ENCODE peak calls at places on chromosomes 1 and 21, in seven cellular contexts. W is MM.1S, G is neural progenitor cell, B is A549, P is stomach, J is coronary artery, M is ovary. U is an unnamed sample.

GRCh38 chr1:159994896-159995295 is 36.9 kb downstream of the PIGM start:
- DNase-seq in W (no peak), B (no peak), J (no peak), M (no peak), G (no peak), P (no peak), U (no peak)

GRCh38 chr1:89959070-89959654 is 35.7 kb upstream of the ZNF326 start:
- DNase-seq in G (no peak), W (no peak), M (no peak), J (no peak), B (no peak), P (no peak), U (no peak)

GRCh38 chr1:7680791-7681165 is 90.3 kb upstream of the VAMP3 start:
- DNase-seq in M (no peak), W (no peak), B (no peak), P (no peak), G (peak), J (no peak), U (no peak)

GRCh38 chr1:107132195-107132594 is 8.6 kb upstream of the NTNG1 start:
- DNase-seq in P (no peak), M (no peak), W (peak), B (no peak), J (no peak), G (no peak), U (no peak)

GRCh38 chr21:34726627-34727337 is 58.0 kb downstream of the CLIC6 start:
- DNase-seq in J (no peak), W (no peak), G (no peak), P (no peak), M (no peak), B (no peak), U (no peak)

GRCh38 chr1:162899422-162900168 is 38.6 kb upstream of the CCDC190 start:
- DNase-seq in P (no peak), W (no peak), J (no peak), M (no peak), B (no peak), G (no peak), U (no peak)

GRCh38 chr1:26664802-26665201 is 31.0 kb upstream of the ARID1A start:
- DNase-seq in M (no peak), J (no peak), G (no peak), P (no peak), W (no peak), B (no peak), U (no peak)

GRCh38 chr1:228478912-228479665 is 8.1 kb upstream of the RNF187 start:
- DNase-seq in G (peak), J (no peak), P (no peak), W (peak), M (no peak), B (no peak), U (no peak)

GRCh38 chr1:29810121-29811120 is 574.1 kb downstream of the PTPRU start:
- DNase-seq in G (no peak), M (no peak), W (no peak), B (no peak), J (peak), P (peak), U (no peak)

GRCh38 chr1:81237531-81238528 is 562.9 kb upstream of the ADGRL2 start:
- DNase-seq in J (no peak), P (no peak), G (peak), M (no peak), W (peak), B (no peak), U (no peak)
- H3K4me3 ChIP-seq in J (peak), P (peak), G (peak), M (peak), W (peak), B (peak), U (no peak)

GRCh38 chr1:201740086-201740541 is 88.8 kb upstream of the IPO9 start:
- DNase-seq in B (no peak), G (peak), P (no peak), M (no peak), W (no peak), J (no peak), U (no peak)

GRCh38 chr1:201736707-201737320 is 92.1 kb upstream of the IPO9 start:
- DNase-seq in M (no peak), W (peak), B (no peak), P (no peak), J (no peak), G (no peak), U (no peak)

GRCh38 chr1:201739492-201740085 is 89.4 kb upstream of the IPO9 start:
- DNase-seq in W (peak), J (no peak), G (peak), P (peak), M (peak), B (no peak), U (peak)

GRCh38 chr1:201739054-201739453 is 89.9 kb upstream of the IPO9 start:
- DNase-seq in P (no peak), W (no peak), G (no peak), J (no peak), B (no peak), M (no peak), U (no peak)

GRCh38 chr1:201737350-201738060 is 91.5 kb upstream of the IPO9 start:
- DNase-seq in P (no peak), J (no peak), W (no peak), M (no peak), B (no peak), G (peak), U (no peak)
- H3K27ac ChIP-seq in P (peak), J (peak), W (peak), M (no peak), B (no peak), G (peak), U (no peak)

GRCh38 chr1:241635556-241636179 is 4.5 kb downstream of the CHML start:
- DNase-seq in J (no peak), W (no peak), G (no peak), M (no peak), B (no peak), P (no peak), U (no peak)
- H3K4me3 ChIP-seq in J (no peak), W (no peak), G (no peak), M (no peak), B (no peak), P (no peak), U (no peak)

GRCh38 chr21:42684109-42684916 is 30.9 kb downstream of the PDE9A start:
- DNase-seq in B (no peak), J (no peak), G (no peak), P (no peak), M (no peak), W (no peak), U (no peak)

GRCh38 chr21:42682661-42683060 is 29.2 kb downstream of the PDE9A start:
- DNase-seq in W (no peak), J (no peak), B (no peak), P (no peak), M (no peak), G (no peak), U (no peak)

GRCh38 chr21:42683371-42684108 is 30.1 kb downstream of the PDE9A start:
- DNase-seq in P (no peak), M (no peak), G (no peak), B (no peak), J (no peak), W (no peak), U (no peak)

GRCh38 chr21:42685954-42686500 is 32.6 kb downstream of the PDE9A start:
- DNase-seq in W (no peak), M (no peak), J (no peak), P (no peak), B (no peak), G (no peak), U (no peak)

GRCh38 chr21:42685036-42685435 is 31.6 kb downstream of the PDE9A start:
- DNase-seq in M (no peak), P (no peak), J (no peak), G (no peak), B (no peak), W (no peak), U (no peak)
- H3K27ac ChIP-seq in M (no peak), P (no peak), J (no peak), G (no peak), B (no peak), W (no peak), U (no peak)

DNA sequence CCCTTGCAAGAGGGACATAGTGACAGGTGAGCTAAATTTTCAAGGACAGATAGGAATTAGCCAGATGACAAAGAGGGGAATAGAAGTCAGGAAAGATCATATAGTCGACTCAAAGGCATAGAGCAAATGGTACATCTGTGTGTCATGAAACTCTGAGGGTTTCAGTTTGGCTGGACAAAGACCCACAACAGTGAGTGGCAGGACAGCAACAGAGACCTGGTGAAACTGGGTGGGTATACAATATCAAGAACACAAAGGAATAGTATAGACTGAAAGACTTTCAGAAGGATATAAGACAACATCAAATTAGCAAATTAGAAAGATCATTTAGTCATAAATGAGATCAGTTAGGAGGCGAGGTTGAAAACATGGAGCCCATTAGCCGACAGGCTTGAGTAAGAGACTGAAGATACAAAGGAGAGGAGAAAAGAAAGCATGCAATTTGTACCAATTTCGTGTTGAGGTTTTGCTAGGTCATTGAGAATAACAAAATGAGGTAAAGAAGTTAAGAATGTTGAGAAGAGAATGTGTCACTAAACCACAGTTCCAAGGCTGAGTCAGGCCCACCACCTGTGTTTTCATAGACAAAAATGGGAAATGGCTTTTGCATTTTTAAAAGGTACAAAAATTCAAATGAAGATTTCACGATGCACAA is 213.8 kb downstream of the HHIPL2 start:
- DNase-seq in G (no peak), P (no peak), W (no peak), B (no peak), J (no peak), M (no peak), U (no peak)
- H3K4me3 ChIP-seq in G (no peak), P (no peak), W (no peak), B (no peak), J (no peak), M (no peak), U (no peak)

GRCh38 chr1:219961684-219962083 is 33.3 kb upstream of the SLC30A10 start:
- DNase-seq in G (no peak), J (no peak), W (no peak), B (no peak), P (no peak), M (no peak), U (no peak)
- H3K27ac ChIP-seq in G (no peak), J (no peak), W (no peak), B (no peak), P (no peak), M (no peak), U (no peak)

DNA sequence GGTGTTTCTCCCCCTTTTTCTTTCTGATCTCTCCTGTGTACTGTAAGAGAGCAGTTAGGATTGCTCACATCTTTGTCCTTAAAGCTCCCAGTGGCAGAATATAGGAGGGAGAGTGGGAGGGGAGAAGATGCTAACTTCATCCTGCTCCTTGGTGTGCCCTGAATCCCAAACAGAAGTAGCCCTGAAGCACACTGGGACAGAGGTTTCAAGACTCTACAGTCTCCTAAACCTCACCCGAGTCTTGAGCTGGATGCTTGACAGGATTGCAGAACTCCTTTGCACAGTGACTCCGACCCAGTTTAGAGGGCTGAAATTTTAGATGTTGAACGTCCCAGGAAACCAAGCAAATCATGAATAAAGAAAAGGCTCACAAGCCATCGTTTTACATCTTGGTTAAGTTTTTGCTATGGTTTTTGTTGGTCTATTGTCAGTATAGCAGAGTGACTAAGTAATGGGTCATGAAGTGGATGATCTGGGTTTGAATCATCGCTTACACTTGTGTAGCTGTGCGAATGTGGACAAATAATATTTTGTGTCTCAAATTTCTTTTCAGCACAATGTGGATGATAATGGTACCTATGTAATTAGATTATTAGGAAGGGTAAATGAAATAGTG is 37.5 kb downstream of the XCL2 start:
- DNase-seq in B (no peak), J (no peak), G (no peak), W (no peak), P (no peak), M (no peak), U (no peak)
- H3K4me3 ChIP-seq in B (no peak), J (no peak), G (no peak), W (no peak), P (no peak), M (no peak), U (no peak)

GRCh38 chr1:55700359-55701130 is 485.4 kb upstream of the USP24 start:
- DNase-seq in M (no peak), G (no peak), P (no peak), B (no peak), W (no peak), J (no peak), U (no peak)

GRCh38 chr1:55706397-55706796 is 491.2 kb upstream of the USP24 start:
- DNase-seq in B (no peak), J (no peak), M (no peak), P (no peak), W (no peak), G (no peak), U (no peak)

GRCh38 chr1:55707196-55707595 is 492.0 kb upstream of the USP24 start:
- DNase-seq in M (no peak), P (no peak), G (no peak), W (no peak), J (no peak), B (no peak), U (no peak)

GRCh38 chr1:55702064-55702463 is 486.9 kb upstream of the USP24 start:
- DNase-seq in P (no peak), M (no peak), B (peak), J (no peak), W (peak), G (no peak), U (no peak)

GRCh38 chr1:55703726-55704363 is 488.7 kb upstream of the USP24 start:
- DNase-seq in G (no peak), J (no peak), W (no peak), M (no peak), B (no peak), P (no peak), U (no peak)
- H3K27ac ChIP-seq in G (no peak), J (no peak), W (no peak), M (no peak), B (no peak), P (no peak), U (no peak)